ENCODE peak calls at places on chromosomes 3 and 15, in seven cellular contexts. A, G, S, J, Q, B and K are unnamed samples.

GRCh38 chr3:13896473-13897154 is 16.7 kb upstream of the WNT7A start:
- DNase-seq in Q (peak), B (peak), G (no peak), J (no peak), A (peak), S (no peak), K (no peak)

GRCh38 chr3:16329792-16330061 is 64.7 kb downstream of the OXNAD1 start:
- DNase-seq in B (no peak), S (no peak), G (no peak), Q (no peak), A (no peak), J (no peak), K (no peak)

GRCh38 chr3:149448331-149448831 is 26.1 kb upstream of the TM4SF4 start:
- DNase-seq in J (no peak), A (no peak), G (no peak), Q (no peak), B (no peak), S (no peak), K (no peak)

GRCh38 chr3:8838765-8839423 is 69.5 kb upstream of the OXTR start:
- DNase-seq in J (no peak), S (no peak), Q (no peak), A (no peak), B (no peak), G (no peak), K (no peak)

GRCh38 chr3:10263549-10264363 is 15.5 kb downstream of the TATDN2 start:
- DNase-seq in Q (peak), A (no peak), S (peak), G (no peak), J (peak), B (peak), K (peak)

GRCh38 chr15:62756995-62757360 is 285.6 kb upstream of the TPM1 start:
- DNase-seq in J (no peak), Q (no peak), B (no peak), A (no peak), G (no peak), S (no peak), K (no peak)

GRCh38 chr3:39025222-39025970 is 26.3 kb downstream of the SCN11A start:
- DNase-seq in G (no peak), Q (no peak), A (no peak), B (peak), S (no peak), J (no peak), K (no peak)

GRCh38 chr15:85421116-85421925 is 40.9 kb downstream of the AKAP13 start:
- DNase-seq in G (no peak), A (no peak), S (no peak), Q (no peak), J (no peak), B (no peak), K (peak)

GRCh38 chr3:65500398-65501306 is 538.1 kb downstream of the MAGI1 start:
- DNase-seq in B (no peak), G (no peak), A (no peak), Q (no peak), J (no peak), S (no peak), K (no peak)

GRCh38 chr3:182909318-182910040 is 70.9 kb downstream of the DCUN1D1 start:
- DNase-seq in G (no peak), J (no peak), Q (no peak), S (no peak), B (no peak), A (no peak), K (no peak)